ENCODE peak calls at places on chromosomes 16 and 17, in six cellular contexts. One of them, this sample, is unnamed.

GRCh38 chr16:58409316-58409973 is 17.2 kb downstream of the GINS3 start:
- DNase-seq in activated T-helper 1 cell treated with anti-CD3 and anti-CD28 coated beads, Interleukin-12 subunit alpha, Interleukin-12 subunit beta, Interleukin-2, Interleukin-4 antibody, amounts not matched to agents 30 ng/mL and 10 ng/mL and 1 ng/mL, durations not matched to agents 14 hours and 24 hours and 36 hours: no peak
- DNase-seq in RKO: no peak
- DNase-seq in naive B cell: no peak
- DNase-seq in heart right ventricle: peak; percentile 42
- DNase-seq in non-pigmented ciliary epithelial cell: no peak
- DNase-seq in this sample: no peak

GRCh38 chr17:33269337-33270060 is 23.6 kb downstream of the ASIC2 start:
- DNase-seq in naive B cell: no peak
- DNase-seq in heart right ventricle: no peak
- DNase-seq in non-pigmented ciliary epithelial cell: no peak
- DNase-seq in RKO: no peak
- DNase-seq in activated T-helper 1 cell treated with anti-CD3 and anti-CD28 coated beads, Interleukin-12 subunit alpha, Interleukin-12 subunit beta, Interleukin-2, Interleukin-4 antibody, amounts not matched to agents 30 ng/mL and 10 ng/mL and 1 ng/mL, durations not matched to agents 14 hours and 24 hours and 36 hours: no peak
- DNase-seq in this sample: no peak

GRCh38 chr17:27846042-27846655 is 45.8 kb upstream of the NOS2 start:
- DNase-seq in heart right ventricle: no peak
- DNase-seq in non-pigmented ciliary epithelial cell: no peak
- DNase-seq in naive B cell: no peak
- DNase-seq in activated T-helper 1 cell treated with anti-CD3 and anti-CD28 coated beads, Interleukin-12 subunit alpha, Interleukin-12 subunit beta, Interleukin-2, Interleukin-4 antibody, amounts not matched to agents 30 ng/mL and 10 ng/mL and 1 ng/mL, durations not matched to agents 14 hours and 24 hours and 36 hours: peak; percentile 16
- DNase-seq in RKO: no peak
- DNase-seq in this sample: no peak

GRCh38 chr16:11871193-11871592 is 19.9 kb upstream of the RSL1D1 start:
- DNase-seq in naive B cell: no peak
- DNase-seq in RKO: peak; percentile 43
- DNase-seq in non-pigmented ciliary epithelial cell: no peak
- DNase-seq in activated T-helper 1 cell treated with anti-CD3 and anti-CD28 coated beads, Interleukin-12 subunit alpha, Interleukin-12 subunit beta, Interleukin-2, Interleukin-4 antibody, amounts not matched to agents 30 ng/mL and 10 ng/mL and 1 ng/mL, durations not matched to agents 14 hours and 24 hours and 36 hours: no peak
- DNase-seq in heart right ventricle: no peak
- DNase-seq in this sample: peak; percentile 12

GRCh38 chr16:49366669-49367068 is 6.9 kb upstream of the C16orf78 start:
- DNase-seq in non-pigmented ciliary epithelial cell: no peak
- DNase-seq in activated T-helper 1 cell treated with anti-CD3 and anti-CD28 coated beads, Interleukin-12 subunit alpha, Interleukin-12 subunit beta, Interleukin-2, Interleukin-4 antibody, amounts not matched to agents 30 ng/mL and 10 ng/mL and 1 ng/mL, durations not matched to agents 14 hours and 24 hours and 36 hours: no peak
- DNase-seq in naive B cell: no peak
- DNase-seq in RKO: no peak
- DNase-seq in heart right ventricle: no peak
- DNase-seq in this sample: no peak

GRCh38 chr17:47785538-47786123 is 36.0 kb downstream of the OSBPL7 start:
- DNase-seq in heart right ventricle: no peak
- DNase-seq in activated T-helper 1 cell treated with anti-CD3 and anti-CD28 coated beads, Interleukin-12 subunit alpha, Interleukin-12 subunit beta, Interleukin-2, Interleukin-4 antibody, amounts not matched to agents 30 ng/mL and 10 ng/mL and 1 ng/mL, durations not matched to agents 14 hours and 24 hours and 36 hours: no peak
- DNase-seq in non-pigmented ciliary epithelial cell: no peak
- DNase-seq in RKO: peak; percentile 32
- DNase-seq in naive B cell: no peak
- DNase-seq in this sample: peak; percentile 48

GRCh38 chr17:1714980-1715802 is 5.0 kb upstream of the TLCD2 start:
- DNase-seq in RKO: peak; percentile 92
- DNase-seq in naive B cell: no peak
- DNase-seq in heart right ventricle: peak; percentile 92
- DNase-seq in activated T-helper 1 cell treated with anti-CD3 and anti-CD28 coated beads, Interleukin-12 subunit alpha, Interleukin-12 subunit beta, Interleukin-2, Interleukin-4 antibody, amounts not matched to agents 30 ng/mL and 10 ng/mL and 1 ng/mL, durations not matched to agents 14 hours and 24 hours and 36 hours: peak; percentile 34
- DNase-seq in non-pigmented ciliary epithelial cell: no peak
- DNase-seq in this sample: peak; percentile 96

GRCh38 chr16:11349599-11350276 is 4.5 kb downstream of the RMI2 start:
- DNase-seq in non-pigmented ciliary epithelial cell: no peak
- DNase-seq in heart right ventricle: peak; percentile 56
- DNase-seq in RKO: no peak
- DNase-seq in naive B cell: no peak
- DNase-seq in activated T-helper 1 cell treated with anti-CD3 and anti-CD28 coated beads, Interleukin-12 subunit alpha, Interleukin-12 subunit beta, Interleukin-2, Interleukin-4 antibody, amounts not matched to agents 30 ng/mL and 10 ng/mL and 1 ng/mL, durations not matched to agents 14 hours and 24 hours and 36 hours: no peak
- DNase-seq in this sample: no peak

GRCh38 chr16:68324780-68325357 is 14.1 kb downstream of the PRMT7 start:
- DNase-seq in heart right ventricle: no peak
- DNase-seq in RKO: no peak
- DNase-seq in non-pigmented ciliary epithelial cell: no peak
- DNase-seq in activated T-helper 1 cell treated with anti-CD3 and anti-CD28 coated beads, Interleukin-12 subunit alpha, Interleukin-12 subunit beta, Interleukin-2, Interleukin-4 antibody, amounts not matched to agents 30 ng/mL and 10 ng/mL and 1 ng/mL, durations not matched to agents 14 hours and 24 hours and 36 hours: no peak
- DNase-seq in naive B cell: no peak
- DNase-seq in this sample: no peak

GRCh38 chr17:71361691-71362450 is 758.9 kb upstream of the SOX9 start:
- DNase-seq in RKO: no peak
- DNase-seq in non-pigmented ciliary epithelial cell: no peak
- DNase-seq in naive B cell: no peak
- DNase-seq in heart right ventricle: no peak
- DNase-seq in activated T-helper 1 cell treated with anti-CD3 and anti-CD28 coated beads, Interleukin-12 subunit alpha, Interleukin-12 subunit beta, Interleukin-2, Interleukin-4 antibody, amounts not matched to agents 30 ng/mL and 10 ng/mL and 1 ng/mL, durations not matched to agents 14 hours and 24 hours and 36 hours: no peak
- DNase-seq in this sample: no peak

GRCh38 chr16:89009343-89010209 is 32.6 kb upstream of the CBFA2T3 start:
- DNase-seq in RKO: no peak
- DNase-seq in non-pigmented ciliary epithelial cell: no peak
- DNase-seq in activated T-helper 1 cell treated with anti-CD3 and anti-CD28 coated beads, Interleukin-12 subunit alpha, Interleukin-12 subunit beta, Interleukin-2, Interleukin-4 antibody, amounts not matched to agents 30 ng/mL and 10 ng/mL and 1 ng/mL, durations not matched to agents 14 hours and 24 hours and 36 hours: no peak
- DNase-seq in naive B cell: peak; percentile 41
- DNase-seq in heart right ventricle: no peak
- DNase-seq in this sample: no peak

GRCh38 chr17:33990943-33991706 is 264.0 kb upstream of the CCL2 start:
- DNase-seq in naive B cell: no peak
- DNase-seq in activated T-helper 1 cell treated with anti-CD3 and anti-CD28 coated beads, Interleukin-12 subunit alpha, Interleukin-12 subunit beta, Interleukin-2, Interleukin-4 antibody, amounts not matched to agents 30 ng/mL and 10 ng/mL and 1 ng/mL, durations not matched to agents 14 hours and 24 hours and 36 hours: no peak
- DNase-seq in non-pigmented ciliary epithelial cell: no peak
- DNase-seq in heart right ventricle: no peak
- DNase-seq in RKO: peak; percentile 1
- DNase-seq in this sample: no peak

GRCh38 chr17:50093246-50093645 is 1.9 kb upstream of the PDK2 start:
- DNase-seq in activated T-helper 1 cell treated with anti-CD3 and anti-CD28 coated beads, Interleukin-12 subunit alpha, Interleukin-12 subunit beta, Interleukin-2, Interleukin-4 antibody, amounts not matched to agents 30 ng/mL and 10 ng/mL and 1 ng/mL, durations not matched to agents 14 hours and 24 hours and 36 hours: no peak
- DNase-seq in heart right ventricle: no peak
- DNase-seq in RKO: no peak
- DNase-seq in non-pigmented ciliary epithelial cell: no peak
- DNase-seq in naive B cell: no peak
- DNase-seq in this sample: no peak

GRCh38 chr17:48160177-48160967 is 52.8 kb downstream of the SNX11 start:
- DNase-seq in naive B cell: no peak
- DNase-seq in activated T-helper 1 cell treated with anti-CD3 and anti-CD28 coated beads, Interleukin-12 subunit alpha, Interleukin-12 subunit beta, Interleukin-2, Interleukin-4 antibody, amounts not matched to agents 30 ng/mL and 10 ng/mL and 1 ng/mL, durations not matched to agents 14 hours and 24 hours and 36 hours: no peak
- DNase-seq in non-pigmented ciliary epithelial cell: no peak
- DNase-seq in heart right ventricle: no peak
- DNase-seq in RKO: no peak
- DNase-seq in this sample: no peak

GRCh38 chr16:13510425-13511151 is 409.4 kb upstream of the ERCC4 start:
- DNase-seq in activated T-helper 1 cell treated with anti-CD3 and anti-CD28 coated beads, Interleukin-12 subunit alpha, Interleukin-12 subunit beta, Interleukin-2, Interleukin-4 antibody, amounts not matched to agents 30 ng/mL and 10 ng/mL and 1 ng/mL, durations not matched to agents 14 hours and 24 hours and 36 hours: no peak
- DNase-seq in RKO: no peak
- DNase-seq in naive B cell: no peak
- DNase-seq in non-pigmented ciliary epithelial cell: no peak
- DNase-seq in heart right ventricle: no peak
- DNase-seq in this sample: no peak